ENCODE peak calls at places on chromosome 3, in four cellular contexts. P is mesendoderm, V is H9, O is H1. T is an unnamed sample.

GRCh38 chr3:31392568-31392967 is 140.2 kb upstream of the STT3B start:
- DNase-seq in O (no peak), V (no peak), P (no peak), T (no peak)

GRCh38 chr3:113166719-113167492 is 44.5 kb upstream of the BOC start:
- DNase-seq in V (peak), P (peak), O (no peak), T (peak)

GRCh38 chr3:155106059-155106458 is 25.9 kb downstream of the MME start:
- DNase-seq in V (no peak), P (no peak), O (no peak), T (peak)

GRCh38 chr3:39108309-39108708 is 829 bp downstream of the TTC21A start:
- DNase-seq in V (peak), P (no peak), O (no peak), T (no peak)

GRCh38 chr3:120449701-120450216 is 1.0 kb downstream of the FSTL1 start:
- DNase-seq in P (no peak), O (no peak), V (no peak), T (peak)

GRCh38 chr3:99842826-99843589 is 25.3 kb downstream of the CMSS1 start:
- DNase-seq in V (no peak), P (peak), O (no peak), T (peak)

GRCh38 chr3:48407542-48408099 is 22.3 kb downstream of the PLXNB1 start:
- DNase-seq in V (no peak), P (peak), O (no peak), T (no peak)

GRCh38 chr3:50503504-50503903 is at the start of gene CACNA2D2:
- DNase-seq in P (peak), O (no peak), V (peak), T (no peak)

GRCh38 chr3:62558549-62559112 is 185.3 kb upstream of the FEZF2 start:
- DNase-seq in V (peak), P (peak), O (peak), T (peak)

GRCh38 chr3:52438579-52439425 is 6.1 kb downstream of the SEMA3G start:
- DNase-seq in V (no peak), O (no peak), P (no peak), T (no peak)

GRCh38 chr3:12708584-12709192 is 44.8 kb upstream of the RAF1 start:
- DNase-seq in O (no peak), V (no peak), P (no peak), T (peak)

GRCh38 chr3:29764603-29765254 is 483.9 kb downstream of the RBMS3 start:
- DNase-seq in V (no peak), O (no peak), P (no peak), T (peak)

GRCh38 chr3:42749753-42750231 is 23.3 kb downstream of the CCDC13 start:
- DNase-seq in O (no peak), V (peak), P (peak), T (no peak)

GRCh38 chr3:117080899-117081298 is 371.3 kb downstream of the TUSC7 start:
- DNase-seq in O (peak), V (no peak), P (peak), T (peak)

GRCh38 chr3:197367081-197367780 is 68.8 kb upstream of the DLG1 start:
- DNase-seq in V (no peak), P (peak), O (no peak), T (peak)

GRCh38 chr3:23490459-23490858 is 287.3 kb downstream of the UBE2E2 start:
- DNase-seq in P (no peak), V (no peak), O (no peak), T (peak)

GRCh38 chr3:182440101-182440500 is 353.2 kb upstream of the ATP11B start:
- DNase-seq in P (peak), O (no peak), V (no peak), T (no peak)

GRCh38 chr3:157405457-157405856 is 31.2 kb upstream of the PTX3 start:
- DNase-seq in P (no peak), V (no peak), O (no peak), T (peak)

GRCh38 chr3:186365202-186365974 is 3.4 kb upstream of the DGKG start:
- DNase-seq in V (no peak), O (no peak), P (no peak), T (peak)

GRCh38 chr3:149291178-149291577 is 42.3 kb downstream of the TM4SF18 start:
- DNase-seq in P (no peak), V (no peak), O (no peak), T (no peak)

GRCh38 chr3:17795280-17795679 is 52.8 kb upstream of the TBC1D5 start:
- DNase-seq in P (no peak), V (no peak), O (no peak), T (no peak)

GRCh38 chr3:26484140-26484539 is 138.4 kb upstream of the LRRC3B start:
- DNase-seq in V (peak), P (peak), O (peak), T (no peak)

GRCh38 chr3:46916799-46917198 is 39.3 kb downstream of the PTH1R start:
- DNase-seq in O (no peak), P (no peak), V (no peak), T (no peak)

GRCh38 chr3:127222664-127223063 is 29.7 kb downstream of the PRR23E start:
- DNase-seq in P (no peak), V (no peak), O (no peak), T (no peak)

GRCh38 chr3:127228866-127229265 is 35.9 kb downstream of the PRR23E start:
- DNase-seq in V (no peak), O (no peak), P (no peak), T (no peak)

GRCh38 chr3:127226451-127226850 is 33.5 kb downstream of the PRR23E start:
- DNase-seq in P (peak), V (no peak), O (no peak), T (no peak)

GRCh38 chr3:127224118-127224517 is 31.2 kb downstream of the PRR23E start:
- DNase-seq in V (no peak), O (no peak), P (no peak), T (no peak)

GRCh38 chr3:127226946-127227842 is 34.3 kb downstream of the PRR23E start:
- DNase-seq in V (peak), O (peak), P (peak), T (no peak)
- H3K23ac ChIP-seq in V (no peak), O (no peak), P (no peak), T (no peak)

GRCh38 chr3:171446801-171447578 is 13.2 kb downstream of the TNIK start:
- DNase-seq in V (no peak), P (no peak), O (no peak), T (peak)

GRCh38 chr3:171443211-171443957 is 16.8 kb downstream of the TNIK start:
- DNase-seq in P (no peak), V (no peak), O (no peak), T (peak)

GRCh38 chr3:171445805-171446204 is 14.4 kb downstream of the TNIK start:
- DNase-seq in P (no peak), O (no peak), V (no peak), T (no peak)

GRCh38 chr3:171444291-171444690 is 15.9 kb downstream of the TNIK start:
- DNase-seq in V (no peak), O (no peak), P (no peak), T (no peak)

GRCh38 chr3:171446301-171446700 is 13.9 kb downstream of the TNIK start:
- DNase-seq in O (no peak), V (no peak), P (no peak), T (no peak)
- H4K5ac ChIP-seq in O (no peak), V (no peak), P (no peak), T (no peak)

GRCh38 chr3:131114201-131114600 is 87.5 kb downstream of the NEK11 start:
- DNase-seq in P (no peak), V (no peak), O (no peak), T (no peak)
- H3K23ac ChIP-seq in P (no peak), V (no peak), O (no peak), T (no peak)

GRCh38 chr3:15086263-15086662 is 12.7 kb downstream of the RBSN start:
- DNase-seq in P (no peak), V (no peak), O (no peak), T (no peak)
- H4K5ac ChIP-seq in P (no peak), V (no peak), O (no peak), T (no peak)

DNA sequence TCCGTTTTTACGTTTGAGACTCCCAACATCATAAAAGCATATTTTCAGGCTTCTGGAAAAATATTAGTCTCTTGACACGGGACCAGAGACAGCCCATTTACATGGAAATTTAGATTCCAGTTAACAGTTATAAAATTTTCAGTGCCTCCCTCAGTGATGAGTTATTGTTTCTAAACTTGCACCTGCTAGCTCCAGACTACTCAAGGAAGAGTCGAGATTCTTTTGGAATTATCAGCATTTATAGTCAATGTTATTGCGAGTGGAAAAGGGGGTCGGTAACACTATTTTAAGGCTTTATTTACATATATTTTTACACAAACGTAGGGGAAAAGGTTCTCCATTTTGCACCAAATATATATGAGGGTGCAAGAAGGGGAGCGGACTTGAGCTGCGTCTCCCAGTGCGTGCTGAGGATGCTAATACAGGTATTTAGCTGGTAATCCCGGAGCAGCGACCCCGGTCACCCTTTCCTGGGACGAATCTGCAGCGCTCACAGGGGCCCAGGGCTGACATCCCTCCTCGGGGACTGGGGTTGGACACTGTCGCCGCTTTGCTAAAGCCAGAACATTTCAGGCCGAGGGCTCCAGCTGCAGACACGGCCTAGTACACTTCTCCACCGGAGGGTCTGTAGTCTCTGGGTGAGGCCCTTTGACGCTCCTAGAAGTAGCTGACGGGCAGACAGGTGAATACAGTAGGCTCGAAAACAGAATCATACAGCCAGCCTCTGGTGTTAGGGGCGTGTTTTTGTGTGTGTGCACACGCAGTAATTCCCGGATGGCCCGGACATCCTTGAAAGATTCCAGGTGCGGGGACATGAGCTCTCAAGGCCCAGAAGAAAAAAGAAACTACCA is 729 bp upstream of the ZBTB11 start:
- DNase-seq in O (no peak), P (peak), V (peak), T (no peak)
- H3K23ac ChIP-seq in O (no peak), P (no peak), V (no peak), T (no peak)

DNA sequence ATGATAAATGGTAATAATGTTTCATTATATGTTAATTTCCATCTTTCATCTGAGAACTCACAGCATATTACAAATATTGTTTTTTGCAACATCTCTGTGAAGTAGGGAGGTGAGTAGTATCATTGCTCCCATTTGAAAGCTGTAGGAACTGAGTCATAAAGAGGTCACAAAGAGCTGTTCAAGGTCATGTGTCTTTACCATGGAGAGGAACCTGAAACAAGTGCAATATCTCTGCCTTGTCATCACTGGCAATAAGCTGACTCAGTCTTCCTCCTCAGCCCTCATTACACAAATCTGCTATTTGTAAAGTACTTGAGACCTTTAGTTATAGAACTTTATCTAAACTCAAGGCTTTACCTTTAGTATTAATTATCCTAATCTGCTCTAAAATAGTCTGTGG is 4.4 kb upstream of the ATP13A4 start:
- DNase-seq in P (no peak), V (no peak), O (no peak), T (no peak)
- H4K5ac ChIP-seq in P (no peak), V (no peak), O (no peak), T (no peak)

DNA sequence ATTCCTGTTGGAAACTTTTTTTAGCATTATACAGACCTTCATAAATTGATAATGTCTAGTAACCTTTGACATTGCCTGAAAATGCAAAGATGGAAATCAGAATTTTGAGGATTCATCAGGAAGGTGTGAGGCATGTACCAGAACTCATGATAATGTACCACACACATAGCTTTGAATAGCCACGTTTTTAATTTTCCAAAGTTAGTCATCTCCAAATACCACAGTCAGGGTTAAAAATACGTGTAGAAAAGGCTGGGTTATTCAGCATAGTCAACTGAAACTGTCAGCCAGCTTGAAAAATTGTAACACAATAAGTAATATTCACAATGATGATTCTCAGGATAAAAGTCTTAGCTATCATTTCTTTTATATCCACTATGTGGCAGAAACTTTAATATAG is 102.0 kb upstream of the THRB start:
- DNase-seq in O (no peak), V (no peak), P (no peak), T (no peak)
- H3K23ac ChIP-seq in O (no peak), V (no peak), P (no peak), T (no peak)

DNA sequence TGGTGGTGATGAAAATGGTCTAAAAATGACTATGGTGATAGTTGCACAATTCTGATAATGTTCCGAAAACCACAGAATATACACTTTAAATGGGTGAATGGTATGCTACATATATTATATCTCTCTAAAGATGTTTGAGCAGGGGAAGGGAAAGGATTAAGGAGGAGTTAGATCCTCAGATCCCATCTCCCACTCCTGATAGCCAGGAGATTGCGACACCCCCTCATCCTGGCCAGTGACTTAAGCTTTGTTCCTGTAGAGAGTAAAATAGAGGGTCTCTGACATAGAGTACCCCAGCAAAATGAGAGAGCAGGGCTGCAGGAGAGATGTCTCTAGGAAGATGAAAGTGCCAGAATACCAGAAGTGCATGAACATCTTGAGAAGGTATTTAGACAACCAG is 984.8 kb downstream of the FHIT start:
- DNase-seq in O (no peak), P (no peak), V (no peak), T (no peak)
- H4K5ac ChIP-seq in O (no peak), P (no peak), V (no peak), T (no peak)

DNA sequence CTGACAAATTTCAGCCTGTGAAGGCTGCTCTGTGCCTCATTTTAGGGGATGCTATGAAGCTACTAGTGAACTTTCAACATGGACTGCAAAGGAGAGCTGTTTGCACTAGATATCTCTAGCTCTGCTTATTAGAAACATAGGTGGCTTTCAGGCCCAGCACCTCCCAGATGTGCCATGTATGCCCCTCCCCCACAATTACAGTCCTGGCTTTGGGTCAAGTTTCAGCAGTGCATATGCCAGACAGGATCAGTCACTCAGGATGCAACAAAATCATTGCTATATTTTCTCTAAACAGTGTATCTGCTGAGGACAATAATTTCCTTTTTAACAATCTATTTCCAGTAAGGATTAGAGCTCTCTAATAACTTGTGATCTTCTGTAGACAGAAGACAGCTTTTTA is 178.8 kb upstream of the STAC start:
- DNase-seq in V (no peak), O (no peak), P (peak), T (no peak)
- H3K23ac ChIP-seq in V (no peak), O (no peak), P (no peak), T (no peak)

T was measured in IMR-90.